ENCODE peak calls at places on chromosome 1, in eight cellular contexts. T is PC-3; W is SK-MEL-5; K is GM03348; G is naive thymus-derived CD8-positive, alpha-beta T cell; A is C1 segment of cervical spinal cord; Y is RWPE1; P is activated naive CD8-positive, alpha-beta T cell treated with anti-CD3 and anti-CD28 coated beads, Interleukin-2, amount 10 ng/mL, durations not matched to agents 7 days and 5 days. B is an unnamed sample.

GRCh38 chr1:2228684-2229031 is 539 bp downstream of the SKI start:
- DNase-seq in P (no peak), Y (no peak), K (peak; percentile 20), W (no peak), A (peak; percentile 72), T (peak; percentile 42), G (no peak), B (peak; percentile 56)

GRCh38 chr1:108016451-108016920 is 51.5 kb upstream of the VAV3 start:
- DNase-seq in A (no peak), G (no peak), T (peak; percentile 61), P (no peak), K (peak; percentile 21), Y (peak; percentile 79), W (no peak), B (peak; percentile 81)

GRCh38 chr1:15681346-15682290 is 2.5 kb upstream of the PLEKHM2 start:
- DNase-seq in W (peak; percentile 68), G (no peak), Y (peak; percentile 44), K (no peak), P (no peak), A (no peak), T (no peak), B (peak; percentile 62)

GRCh38 chr1:200154069-200154767 is 126.7 kb downstream of the NR5A2 start:
- DNase-seq in Y (peak; percentile 20), G (no peak), P (peak; percentile 49), A (no peak), K (no peak), T (no peak), W (no peak), B (peak; percentile 94)

GRCh38 chr1:160394673-160395072 is 5.7 kb upstream of the VANGL2 start:
- DNase-seq in G (no peak), Y (no peak), P (no peak), T (no peak), K (no peak), A (no peak), W (no peak), B (no peak)

GRCh38 chr1:51242546-51242945 is 6.5 kb downstream of the RNF11 start:
- DNase-seq in G (no peak), T (no peak), P (no peak), A (no peak), Y (no peak), K (no peak), W (no peak), B (no peak)

GRCh38 chr1:56576880-56577858 is 2.2 kb downstream of the PLPP3 start:
- DNase-seq in K (peak; percentile 39), W (peak; percentile 48), Y (peak; percentile 30), A (peak; percentile 42), G (no peak), T (peak; percentile 58), P (no peak), B (peak; percentile 20)

GRCh38 chr1:226870323-226871046 is at the start of gene PSEN2:
- DNase-seq in W (peak; percentile 60), P (peak; percentile 81), A (peak; percentile 69), G (peak; percentile 62), Y (peak; percentile 72), K (peak; percentile 91), T (peak; percentile 92), B (peak; percentile 65)

GRCh38 chr1:72851597-72851996 is 569.3 kb upstream of the NEGR1 start:
- DNase-seq in G (no peak), K (no peak), P (no peak), T (no peak), A (no peak), W (no peak), Y (no peak), B (no peak)

B was measured in NB4.